ENCODE peak calls at places on chromosomes 16 and 17, in nine cellular contexts. One of them, this sample, is unnamed. For H3K36me3, the result is how much of the 10 kb centered on the place peaks cover.

GRCh38 chr17:66633322-66633965 is 201.5 kb upstream of the CACNG5 start:
- DNase-seq in A673: no peak
- DNase-seq in GM23338: no peak
- DNase-seq in tibial nerve: no peak
- DNase-seq in neural progenitor cell: no peak
- DNase-seq in fibroblast of lung: peak
- DNase-seq in ovary: no peak
- DNase-seq in body of pancreas: no peak
- DNase-seq in lower lobe of right lung: no peak
- DNase-seq in this sample: peak

GRCh38 chr17:65287040-65287439 is 149.9 kb downstream of the RGS9 start:
- DNase-seq in neural progenitor cell: no peak
- DNase-seq in GM23338: no peak
- DNase-seq in lower lobe of right lung: no peak
- DNase-seq in tibial nerve: no peak
- DNase-seq in fibroblast of lung: no peak
- DNase-seq in body of pancreas: no peak
- DNase-seq in ovary: no peak
- DNase-seq in A673: no peak
- DNase-seq in this sample: no peak

GRCh38 chr16:85446846-85447656 is 166.1 kb upstream of the GSE1 start:
- DNase-seq in lower lobe of right lung: no peak
- DNase-seq in GM23338: no peak
- DNase-seq in fibroblast of lung: no peak
- DNase-seq in ovary: no peak
- DNase-seq in neural progenitor cell: no peak
- DNase-seq in tibial nerve: no peak
- DNase-seq in body of pancreas: peak
- DNase-seq in A673: no peak
- DNase-seq in this sample: no peak

GRCh38 chr16:85774136-85774535 is 23.2 kb upstream of the C16orf74 start:
- DNase-seq in tibial nerve: no peak
- DNase-seq in neural progenitor cell: no peak
- DNase-seq in A673: no peak
- DNase-seq in ovary: no peak
- DNase-seq in body of pancreas: no peak
- DNase-seq in lower lobe of right lung: no peak
- DNase-seq in fibroblast of lung: no peak
- DNase-seq in GM23338: no peak
- DNase-seq in this sample: no peak

GRCh38 chr17:79114455-79115301 is 40.1 kb downstream of the ENGASE start:
- DNase-seq in fibroblast of lung: no peak
- DNase-seq in body of pancreas: peak
- DNase-seq in GM23338: no peak
- DNase-seq in ovary: no peak
- DNase-seq in A673: peak
- DNase-seq in lower lobe of right lung: peak
- DNase-seq in tibial nerve: no peak
- DNase-seq in neural progenitor cell: peak
- DNase-seq in this sample: no peak

GRCh38 chr17:50579399-50579798 is 18.9 kb downstream of the CACNA1G start:
- DNase-seq in neural progenitor cell: no peak
- DNase-seq in lower lobe of right lung: no peak
- DNase-seq in GM23338: no peak
- DNase-seq in tibial nerve: no peak
- DNase-seq in fibroblast of lung: no peak
- DNase-seq in A673: no peak
- DNase-seq in ovary: no peak
- DNase-seq in body of pancreas: no peak
- DNase-seq in this sample: no peak

GRCh38 chr16:87847467-87847784 is 21.9 kb downstream of the SLC7A5 start:
- DNase-seq in A673: no peak
- DNase-seq in lower lobe of right lung: no peak
- DNase-seq in neural progenitor cell: no peak
- DNase-seq in fibroblast of lung: no peak
- DNase-seq in ovary: no peak
- DNase-seq in body of pancreas: no peak
- DNase-seq in GM23338: no peak
- DNase-seq in tibial nerve: no peak
- DNase-seq in this sample: no peak

GRCh38 chr16:83068686-83069085 is 441.9 kb downstream of the CDH13 start:
- DNase-seq in ovary: no peak
- DNase-seq in body of pancreas: no peak
- DNase-seq in tibial nerve: no peak
- DNase-seq in fibroblast of lung: peak
- DNase-seq in lower lobe of right lung: no peak
- DNase-seq in GM23338: no peak
- DNase-seq in A673: peak
- DNase-seq in neural progenitor cell: no peak
- DNase-seq in this sample: no peak

GRCh38 chr17:11094377-11094776 is 146.6 kb upstream of the SHISA6 start:
- DNase-seq in body of pancreas: no peak
- DNase-seq in tibial nerve: no peak
- DNase-seq in GM23338: no peak
- DNase-seq in A673: no peak
- DNase-seq in lower lobe of right lung: no peak
- DNase-seq in ovary: no peak
- DNase-seq in fibroblast of lung: no peak
- DNase-seq in neural progenitor cell: no peak
- DNase-seq in this sample: no peak

GRCh38 chr17:9079461-9080103 is 58.3 kb downstream of the NTN1 start:
- DNase-seq in ovary: no peak
- DNase-seq in lower lobe of right lung: no peak
- DNase-seq in A673: no peak
- DNase-seq in GM23338: no peak
- DNase-seq in body of pancreas: no peak
- DNase-seq in neural progenitor cell: no peak
- DNase-seq in tibial nerve: no peak
- DNase-seq in fibroblast of lung: no peak
- DNase-seq in this sample: no peak

GRCh38 chr17:80426671-80427326 is 11.8 kb downstream of the ENDOV start:
- DNase-seq in A673: peak
- DNase-seq in ovary: peak
- DNase-seq in GM23338: peak
- DNase-seq in neural progenitor cell: peak
- DNase-seq in body of pancreas: peak
- DNase-seq in tibial nerve: peak
- DNase-seq in fibroblast of lung: peak
- DNase-seq in lower lobe of right lung: peak
- DNase-seq in this sample: peak

DNA sequence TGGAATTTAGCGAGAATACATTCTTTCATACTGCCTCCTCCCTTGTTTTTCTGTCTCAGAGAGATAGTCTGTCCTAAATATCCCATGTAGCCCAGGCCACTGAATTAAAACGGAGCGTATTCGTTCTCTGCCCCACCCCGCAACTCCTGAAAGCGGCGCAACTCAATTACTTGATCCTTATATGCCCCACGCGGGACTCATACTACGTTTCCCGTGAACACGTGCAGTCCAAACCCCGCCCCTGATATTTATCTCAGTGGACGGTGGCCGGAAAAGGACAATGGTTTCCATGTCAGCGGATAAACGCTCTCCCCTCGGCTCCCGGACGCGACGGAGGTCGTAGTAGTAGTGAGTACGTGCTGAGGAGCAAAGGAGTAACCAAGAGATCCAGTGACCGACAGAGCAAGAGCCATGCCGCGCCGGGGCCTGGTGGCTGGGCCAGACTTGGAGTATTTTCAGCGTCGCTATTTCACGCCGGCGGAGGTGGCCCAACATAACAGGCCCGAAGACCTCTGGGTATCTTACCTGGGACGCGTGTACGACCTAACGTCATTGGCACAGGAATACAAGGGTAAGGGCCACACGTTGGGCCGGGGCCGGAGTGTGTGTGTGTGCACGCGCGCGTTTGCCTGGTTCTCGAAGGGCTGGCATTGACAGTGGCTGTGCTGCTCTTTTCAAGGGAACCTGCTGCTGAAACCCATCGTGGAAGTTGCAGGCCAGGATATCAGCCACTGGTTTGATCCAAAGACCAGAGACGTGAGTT is at the start of gene CYB5D1:
- DNase-seq in GM23338: peak
- DNase-seq in body of pancreas: peak
- DNase-seq in neural progenitor cell: peak
- DNase-seq in A673: peak
- DNase-seq in fibroblast of lung: peak
- DNase-seq in tibial nerve: peak
- DNase-seq in ovary: peak
- DNase-seq in lower lobe of right lung: peak
- DNase-seq in this sample: peak
- H3K36me3 ChIP-seq in GM23338: under half
- H3K36me3 ChIP-seq in body of pancreas: under half
- H3K36me3 ChIP-seq in neural progenitor cell: under half
- H3K36me3 ChIP-seq in A673: under half
- H3K36me3 ChIP-seq in fibroblast of lung: under half
- H3K36me3 ChIP-seq in tibial nerve: under half
- H3K36me3 ChIP-seq in ovary: under half
- H3K36me3 ChIP-seq in lower lobe of right lung: under half
- H3K36me3 ChIP-seq in this sample: under half

GRCh38 chr17:67970783-67971182 is 25.5 kb downstream of the C17orf58 start:
- DNase-seq in body of pancreas: no peak
- DNase-seq in GM23338: peak
- DNase-seq in ovary: no peak
- DNase-seq in fibroblast of lung: no peak
- DNase-seq in lower lobe of right lung: no peak
- DNase-seq in neural progenitor cell: no peak
- DNase-seq in A673: no peak
- DNase-seq in tibial nerve: no peak
- DNase-seq in this sample: no peak

GRCh38 chr17:67974186-67974585 is 22.1 kb downstream of the C17orf58 start:
- DNase-seq in A673: no peak
- DNase-seq in GM23338: peak
- DNase-seq in neural progenitor cell: no peak
- DNase-seq in tibial nerve: no peak
- DNase-seq in lower lobe of right lung: no peak
- DNase-seq in fibroblast of lung: no peak
- DNase-seq in body of pancreas: no peak
- DNase-seq in ovary: no peak
- DNase-seq in this sample: no peak

GRCh38 chr17:67980456-67980855 is 15.8 kb downstream of the C17orf58 start:
- DNase-seq in tibial nerve: no peak
- DNase-seq in lower lobe of right lung: no peak
- DNase-seq in ovary: no peak
- DNase-seq in neural progenitor cell: no peak
- DNase-seq in body of pancreas: no peak
- DNase-seq in fibroblast of lung: no peak
- DNase-seq in GM23338: no peak
- DNase-seq in A673: no peak
- DNase-seq in this sample: no peak

DNA sequence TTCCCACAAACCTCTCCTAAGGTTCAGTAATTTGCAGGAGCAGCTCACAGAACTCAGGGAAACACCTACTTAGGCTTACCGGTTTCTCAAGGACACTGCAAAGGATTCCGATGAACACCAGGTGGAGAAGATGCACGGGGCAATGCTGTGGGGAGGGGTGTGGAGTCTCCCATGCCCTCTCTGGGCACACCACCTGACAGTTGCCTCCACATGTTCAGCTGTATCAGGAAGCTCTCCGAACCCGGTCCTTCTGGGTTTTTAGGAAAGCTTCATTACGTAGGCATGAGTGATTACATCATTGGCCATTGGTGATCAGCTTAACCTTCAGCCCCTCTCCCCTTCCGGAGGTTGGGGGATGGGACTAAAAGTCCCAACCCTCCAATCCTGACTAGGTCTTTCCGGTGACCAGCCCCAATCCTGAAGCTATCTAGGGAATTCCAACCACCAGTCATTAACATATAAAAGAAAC is 21.6 kb downstream of the C17orf58 start:
- DNase-seq in A673: peak
- DNase-seq in GM23338: peak
- DNase-seq in lower lobe of right lung: no peak
- DNase-seq in neural progenitor cell: peak
- DNase-seq in tibial nerve: no peak
- DNase-seq in ovary: no peak
- DNase-seq in body of pancreas: no peak
- DNase-seq in fibroblast of lung: no peak
- DNase-seq in this sample: no peak
- H3K27ac ChIP-seq in A673: no peak
- H3K27ac ChIP-seq in GM23338: peak
- H3K27ac ChIP-seq in lower lobe of right lung: no peak
- H3K27ac ChIP-seq in neural progenitor cell: peak
- H3K27ac ChIP-seq in tibial nerve: no peak
- H3K27ac ChIP-seq in ovary: no peak
- H3K27ac ChIP-seq in body of pancreas: no peak
- H3K27ac ChIP-seq in fibroblast of lung: no peak
- H3K27ac ChIP-seq in this sample: no peak

GRCh38 chr17:16552637-16553045 is 16.4 kb downstream of the ZNF287 start:
- DNase-seq in neural progenitor cell: no peak
- DNase-seq in tibial nerve: no peak
- DNase-seq in ovary: no peak
- DNase-seq in A673: no peak
- DNase-seq in GM23338: no peak
- DNase-seq in body of pancreas: no peak
- DNase-seq in fibroblast of lung: peak
- DNase-seq in lower lobe of right lung: no peak
- DNase-seq in this sample: no peak
- H3K4me3 ChIP-seq in neural progenitor cell: no peak
- H3K4me3 ChIP-seq in tibial nerve: no peak
- H3K4me3 ChIP-seq in ovary: no peak
- H3K4me3 ChIP-seq in A673: no peak
- H3K4me3 ChIP-seq in GM23338: no peak
- H3K4me3 ChIP-seq in body of pancreas: no peak
- H3K4me3 ChIP-seq in fibroblast of lung: no peak
- H3K4me3 ChIP-seq in lower lobe of right lung: no peak
- H3K4me3 ChIP-seq in this sample: no peak

GRCh38 chr16:27665881-27666280 is 115.9 kb downstream of the KATNIP start:
- DNase-seq in ovary: no peak
- DNase-seq in body of pancreas: no peak
- DNase-seq in tibial nerve: no peak
- DNase-seq in A673: no peak
- DNase-seq in GM23338: peak
- DNase-seq in lower lobe of right lung: no peak
- DNase-seq in neural progenitor cell: no peak
- DNase-seq in fibroblast of lung: no peak
- DNase-seq in this sample: no peak

GRCh38 chr16:27676807-27677206 is 126.9 kb downstream of the KATNIP start:
- DNase-seq in lower lobe of right lung: no peak
- DNase-seq in A673: no peak
- DNase-seq in body of pancreas: no peak
- DNase-seq in ovary: no peak
- DNase-seq in neural progenitor cell: no peak
- DNase-seq in tibial nerve: no peak
- DNase-seq in GM23338: no peak
- DNase-seq in fibroblast of lung: peak
- DNase-seq in this sample: no peak

GRCh38 chr16:27677300-27677699 is 127.4 kb downstream of the KATNIP start:
- DNase-seq in body of pancreas: no peak
- DNase-seq in ovary: no peak
- DNase-seq in neural progenitor cell: no peak
- DNase-seq in tibial nerve: no peak
- DNase-seq in lower lobe of right lung: no peak
- DNase-seq in fibroblast of lung: peak
- DNase-seq in GM23338: no peak
- DNase-seq in A673: no peak
- DNase-seq in this sample: no peak

GRCh38 chr16:27670071-27670825 is 120.3 kb downstream of the KATNIP start:
- DNase-seq in fibroblast of lung: no peak
- DNase-seq in ovary: no peak
- DNase-seq in GM23338: no peak
- DNase-seq in A673: no peak
- DNase-seq in tibial nerve: no peak
- DNase-seq in body of pancreas: no peak
- DNase-seq in lower lobe of right lung: no peak
- DNase-seq in neural progenitor cell: no peak
- DNase-seq in this sample: no peak

GRCh38 chr16:27671410-27671809 is 121.5 kb downstream of the KATNIP start:
- DNase-seq in ovary: no peak
- DNase-seq in body of pancreas: no peak
- DNase-seq in fibroblast of lung: no peak
- DNase-seq in tibial nerve: no peak
- DNase-seq in neural progenitor cell: no peak
- DNase-seq in A673: no peak
- DNase-seq in GM23338: peak
- DNase-seq in lower lobe of right lung: no peak
- DNase-seq in this sample: no peak
- H3K36me3 ChIP-seq in ovary: under half
- H3K36me3 ChIP-seq in body of pancreas: under half
- H3K36me3 ChIP-seq in fibroblast of lung: under half
- H3K36me3 ChIP-seq in tibial nerve: under half
- H3K36me3 ChIP-seq in neural progenitor cell: under half
- H3K36me3 ChIP-seq in A673: under half
- H3K36me3 ChIP-seq in GM23338: under half
- H3K36me3 ChIP-seq in lower lobe of right lung: under half
- H3K36me3 ChIP-seq in this sample: under half

This sample was measured in CD8-positive, alpha-beta T cell.